ENCODE peak calls at places on chromosome 19, in four cellular contexts. C is WTC11, B is A549, R is H1. T is an unnamed sample.

GRCh38 chr19:50205681-50206138 is 2.3 kb downstream of the MYH14 start:
- DNase-seq in C (peak; percentile 36), B (no peak), R (no peak), T (no peak)

GRCh38 chr19:927044-927706 is 1.3 kb downstream of the ARID3A start:
- DNase-seq in C (peak; percentile 67), B (no peak), R (no peak), T (peak; percentile 85)

GRCh38 chr19:38145627-38146026 is 78.4 kb downstream of the DPF1 start:
- DNase-seq in C (no peak), B (no peak), R (no peak), T (no peak)

GRCh38 chr19:28618504-28618903 is 594.4 kb downstream of the UQCRFS1 start:
- DNase-seq in C (no peak), B (no peak), R (no peak), T (no peak)

GRCh38 chr19:4027146-4027545 is 19.6 kb downstream of the PIAS4 start:
- DNase-seq in C (no peak), B (no peak), R (no peak), T (no peak)

GRCh38 chr19:8392017-8392591 is 1.9 kb downstream of the RAB11B start:
- DNase-seq in C (no peak), B (no peak), R (no peak), T (no peak)

GRCh38 chr19:46043519-46043918 is 2.7 kb upstream of the IGFL4 start:
- DNase-seq in C (no peak), B (no peak), R (no peak), T (no peak)

GRCh38 chr19:52190679-52191293 is 934 bp downstream of the PPP2R1A start:
- DNase-seq in C (peak; percentile 38), B (peak; percentile 51), R (no peak), T (no peak)

GRCh38 chr19:32416749-32417469 is 11.3 kb downstream of the DPY19L3 start:
- DNase-seq in C (no peak), B (no peak), R (no peak), T (no peak)

GRCh38 chr19:42569193-42569592 is 25.5 kb downstream of the CEACAM8 start:
- DNase-seq in C (no peak), B (no peak), R (no peak), T (no peak)

GRCh38 chr19:33689886-33690285 is 68.1 kb downstream of the CHST8 start:
- DNase-seq in C (no peak), B (no peak), R (no peak), T (no peak)

GRCh38 chr19:50275577-50276368 is 53.4 kb downstream of the KCNC3 start:
- DNase-seq in C (no peak), B (no peak), R (no peak), T (peak; percentile 79)

GRCh38 chr19:44356383-44357111 is at the start of gene ZNF112:
- DNase-seq in C (peak; percentile 91), B (peak; percentile 98), R (peak; percentile 79), T (peak; percentile 94)

GRCh38 chr19:12949363-12950284 is 4.0 kb downstream of the RAD23A start:
- DNase-seq in C (no peak), B (no peak), R (no peak), T (no peak)

GRCh38 chr19:43470288-43470687 is 4.9 kb upstream of the LYPD3 start:
- DNase-seq in C (no peak), B (no peak), R (no peak), T (no peak)

GRCh38 chr19:16582486-16583261 is 10.5 kb upstream of the SLC35E1 start:
- DNase-seq in C (no peak), B (no peak), R (no peak), T (no peak)

GRCh38 chr19:14871619-14872230 is 14.2 kb downstream of the OR7A17 start:
- DNase-seq in C (no peak), B (peak; percentile 1), R (no peak), T (no peak)

GRCh38 chr19:11506101-11506555 is 489 bp upstream of the ZNF653 start:
- DNase-seq in C (no peak), B (no peak), R (no peak), T (no peak)

GRCh38 chr19:58577581-58578429 is 4.7 kb upstream of the MZF1 start:
- DNase-seq in C (no peak), B (no peak), R (no peak), T (no peak)

GRCh38 chr19:44777715-44778347 is at the start of gene CBLC:
- DNase-seq in C (peak; percentile 96), B (peak; percentile 60), R (peak; percentile 84), T (peak; percentile 68)

GRCh38 chr19:28171983-28172382 is 1041.0 kb downstream of the UQCRFS1 start:
- DNase-seq in C (no peak), B (no peak), R (no peak), T (no peak)

GRCh38 chr19:32287086-32287485 is 58.3 kb upstream of the ZNF507 start:
- DNase-seq in C (no peak), B (no peak), R (no peak), T (no peak)

GRCh38 chr19:46970815-46971214 is 48.8 kb upstream of the NPAS1 start:
- DNase-seq in C (no peak), B (no peak), R (no peak), T (no peak)

GRCh38 chr19:33906578-33907335 is 110.1 kb downstream of the KCTD15 start:
- DNase-seq in C (peak; percentile 60), B (peak; percentile 24), R (no peak), T (peak; percentile 6)

DNA sequence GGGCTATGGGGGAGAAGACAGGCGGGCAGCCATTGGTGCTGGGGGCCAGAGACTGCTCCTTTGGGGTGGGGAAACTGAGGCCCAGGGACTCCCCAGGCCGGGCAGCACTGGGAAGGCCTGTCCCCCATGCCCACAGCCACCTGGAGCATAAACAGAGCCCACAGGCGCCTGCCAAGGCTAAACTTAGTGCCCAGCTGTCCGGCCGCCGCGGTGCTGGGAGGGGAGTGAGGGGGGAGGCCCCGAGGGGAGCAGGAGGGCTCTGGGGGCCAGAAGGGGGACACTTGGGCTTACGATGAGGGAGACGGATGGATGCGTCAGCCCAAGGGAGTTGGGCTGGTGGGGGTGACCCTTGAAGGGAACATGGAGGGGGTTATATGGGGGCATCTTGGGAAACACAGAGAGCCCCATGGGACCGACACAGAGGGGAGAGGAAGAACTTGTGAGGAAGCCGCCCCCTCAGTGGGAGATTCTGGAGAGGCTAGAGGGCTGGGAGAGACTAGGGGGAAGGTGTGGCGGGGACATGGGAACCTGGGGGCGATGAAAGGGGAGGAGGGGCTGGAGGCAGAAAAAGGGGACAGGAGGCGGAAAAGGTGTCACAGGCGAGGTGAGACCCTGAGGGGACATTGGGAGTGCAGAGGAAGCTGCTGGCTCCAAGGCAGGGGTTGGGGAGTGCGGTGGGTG is 2.2 kb downstream of the CERS1 start:
- DNase-seq in C (no peak), B (no peak), R (no peak), T (no peak)
- TF ChIP-seq JUN in C (no peak), B (no peak), R (no peak), T (no peak)

DNA sequence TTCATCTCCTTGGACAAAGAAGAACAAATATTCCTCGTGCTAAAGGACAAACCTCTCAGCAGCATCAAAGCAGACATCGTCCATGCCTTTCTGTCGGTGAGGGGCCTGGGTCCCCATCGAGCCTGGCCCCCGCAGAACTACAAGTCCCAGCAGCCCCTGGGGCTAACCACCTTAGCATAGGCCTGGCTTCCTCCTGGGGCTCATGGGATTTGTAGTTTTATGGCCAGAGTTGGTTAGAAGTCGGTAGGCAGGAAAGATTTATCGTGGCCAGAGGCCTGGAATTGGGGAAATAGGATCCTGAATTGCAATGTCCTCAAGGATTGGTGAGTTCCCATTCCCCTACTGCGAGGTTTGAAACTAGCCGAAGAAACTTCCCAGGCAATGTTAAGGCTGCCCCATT is 19.6 kb downstream of the TMEM150B start:
- DNase-seq in C (peak; percentile 75), B (peak; percentile 62), R (no peak), T (no peak)
- TF ChIP-seq JUN in C (no peak), B (no peak), R (no peak), T (no peak)

GRCh38 chr19:35919306-35919705 is 11.2 kb upstream of the TYROBP start:
- DNase-seq in C (no peak), B (no peak), R (no peak), T (no peak)
- TF ChIP-seq JUN in C (no peak), B (no peak), R (no peak), T (no peak)

DNA sequence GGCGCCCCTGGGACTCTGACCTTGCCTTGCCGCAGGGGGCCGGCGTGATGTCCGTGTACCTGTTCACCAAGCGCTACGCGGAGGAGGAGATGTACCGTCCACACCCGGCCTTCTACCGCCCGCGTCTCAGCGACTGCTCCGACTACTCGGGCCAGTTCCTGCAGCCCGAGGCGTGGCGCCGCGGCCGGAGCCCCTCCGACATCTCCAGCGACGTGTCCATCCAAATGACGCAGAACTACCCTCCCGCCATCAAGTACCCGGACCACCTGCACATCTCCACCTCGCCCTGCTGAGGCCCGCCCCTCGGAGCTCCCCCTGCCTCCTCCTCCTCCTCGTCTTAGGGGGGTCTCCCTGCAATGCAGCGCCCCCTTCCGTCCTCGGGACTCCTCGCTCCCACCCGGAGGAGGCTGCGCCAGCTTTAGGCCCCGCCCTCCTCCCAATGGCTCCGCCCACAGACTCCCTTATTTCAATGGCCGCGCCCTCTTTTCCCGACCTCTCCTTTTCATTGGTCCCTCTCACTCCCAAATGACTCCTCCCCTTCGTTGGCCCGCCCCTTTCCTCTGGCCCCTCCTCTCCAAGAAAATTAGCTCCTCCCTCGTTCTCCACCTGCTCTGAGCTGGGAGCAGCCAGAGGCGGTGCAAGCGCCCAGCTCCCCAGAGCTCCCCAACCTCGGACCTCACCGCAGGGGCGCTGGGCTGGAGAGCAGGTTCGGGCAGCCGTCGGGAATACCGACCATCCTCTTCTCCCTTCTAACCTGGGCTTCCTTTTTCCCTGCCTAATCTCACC is 20.5 kb upstream of the CACNG8 start:
- DNase-seq in C (peak; percentile 100), B (peak; percentile 71), R (peak; percentile 97), T (peak; percentile 4)
- TF ChIP-seq JUN in C (no peak), B (no peak), R (no peak), T (no peak)

DNA sequence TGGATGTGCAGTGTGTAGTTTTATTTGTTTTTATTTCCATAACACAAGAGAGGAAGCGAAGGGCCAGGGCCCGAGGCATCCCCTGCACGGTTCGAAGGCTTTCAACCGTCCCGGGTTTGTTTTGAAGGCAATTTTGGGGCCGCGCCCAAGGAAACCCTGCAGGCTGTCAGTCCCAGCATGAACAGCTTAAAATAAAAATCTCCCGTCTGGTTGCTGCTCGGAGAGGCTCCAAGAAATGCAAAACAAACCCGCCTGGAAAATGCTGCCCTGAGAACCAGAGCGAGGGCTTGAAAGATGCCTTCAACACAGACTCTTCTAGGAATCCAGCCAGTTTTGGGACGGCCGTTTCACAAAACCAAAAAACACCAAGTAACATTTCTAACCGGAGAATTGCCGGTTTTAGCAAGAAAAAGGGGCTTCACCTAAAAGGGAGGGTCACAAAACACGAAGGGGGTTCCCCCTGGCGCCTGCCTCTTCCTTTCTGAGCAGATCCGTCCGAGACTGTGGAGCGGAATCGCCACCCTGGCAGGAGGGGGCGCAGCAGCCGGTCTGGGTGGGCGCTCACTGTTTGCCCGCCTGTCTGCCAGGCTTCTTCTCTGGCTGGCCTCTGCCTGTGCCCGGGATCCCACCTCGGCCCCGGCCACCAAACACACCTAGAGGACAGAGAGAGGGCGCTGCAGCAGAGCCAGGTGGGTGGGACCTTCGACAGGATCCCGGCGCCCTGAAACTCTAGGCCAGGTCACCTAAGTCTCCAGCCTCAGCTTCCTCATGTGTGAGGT is 15.8 kb downstream of the LSM4 start:
- DNase-seq in C (no peak), B (no peak), R (no peak), T (no peak)
- TF ChIP-seq JUN in C (no peak), B (no peak), R (no peak), T (no peak)

T was measured in HepG2.